ENCODE peak calls at places on chromosomes 2 and 18, in four cellular contexts. I is effector memory CD4-positive, alpha-beta T cell; S is kidney; F is body of pancreas. U is an unnamed sample.

GRCh38 chr2:84919885-84920580 is 14.6 kb downstream of the TMSB10 start:
- DNase-seq in I (no peak), S (peak; percentile 58), F (no peak), U (peak; percentile 93)

GRCh38 chr2:147711031-147711430 is 133.8 kb upstream of the ACVR2A start:
- DNase-seq in S (no peak), I (no peak), F (no peak), U (no peak)

GRCh38 chr2:109724533-109725460 is 69.3 kb upstream of the RGPD5 start:
- DNase-seq in S (no peak), I (no peak), F (no peak), U (no peak)

GRCh38 chr2:231884438-231885140 is 41.6 kb downstream of the NPPC start:
- DNase-seq in F (no peak), I (no peak), S (no peak), U (no peak)

GRCh38 chr2:104812281-104812680 is 41.6 kb upstream of the POU3F3 start:
- DNase-seq in I (no peak), F (no peak), S (no peak), U (no peak)

GRCh38 chr2:121205321-121205942 is 79.6 kb downstream of the TFCP2L1 start:
- DNase-seq in S (no peak), I (no peak), F (peak; percentile 42), U (no peak)

GRCh38 chr2:23803965-23804542 is 122.9 kb downstream of the ATAD2B start:
- DNase-seq in I (no peak), F (peak; percentile 34), S (no peak), U (peak; percentile 4)

GRCh38 chr2:100957971-100958653 is 44.0 kb upstream of the RPL31 start:
- DNase-seq in I (no peak), F (peak; percentile 70), S (no peak), U (peak; percentile 55)

GRCh38 chr2:158207354-158207753 is 105.7 kb downstream of the UPP2 start:
- DNase-seq in S (no peak), I (no peak), F (no peak), U (no peak)

GRCh38 chr2:99641999-99642398 is 152.2 kb upstream of the REV1 start:
- DNase-seq in F (no peak), S (no peak), I (no peak), U (no peak)

GRCh38 chr2:218223046-218223445 is 6.1 kb downstream of the ARPC2 start:
- DNase-seq in F (no peak), S (no peak), I (no peak), U (no peak)

GRCh38 chr2:135585586-135585985 is 54.3 kb downstream of the R3HDM1 start:
- DNase-seq in S (no peak), I (no peak), F (no peak), U (no peak)

GRCh38 chr2:152407204-152407721 is 72.3 kb downstream of the FMNL2 start:
- DNase-seq in I (no peak), S (peak; percentile 77), F (peak; percentile 33), U (no peak)

GRCh38 chr2:74104839-74105238 is 42.9 kb downstream of the BOLA3 start:
- DNase-seq in S (no peak), I (no peak), F (no peak), U (no peak)

GRCh38 chr2:72827999-72828646 is 2.3 kb upstream of the EXOC6B start:
- DNase-seq in I (no peak), F (no peak), S (no peak), U (peak; percentile 56)

GRCh38 chr18:35506024-35506712 is 8.4 kb upstream of the INO80C start:
- DNase-seq in F (peak; percentile 34), I (no peak), S (no peak), U (no peak)

GRCh38 chr2:11692966-11693521 is 23.0 kb upstream of the NTSR2 start:
- DNase-seq in I (peak; percentile 52), S (no peak), F (peak; percentile 95), U (no peak)

GRCh38 chr18:27717816-27718215 is 459.1 kb downstream of the CDH2 start:
- DNase-seq in S (no peak), F (no peak), I (no peak), U (no peak)

GRCh38 chr18:35039633-35040032 is 1.6 kb upstream of the MAPRE2 start:
- DNase-seq in I (no peak), S (no peak), F (no peak), U (no peak)

GRCh38 chr18:9751371-9752031 is 43.4 kb downstream of the RAB31 start:
- DNase-seq in S (no peak), I (no peak), F (no peak), U (peak; percentile 60)

DNA sequence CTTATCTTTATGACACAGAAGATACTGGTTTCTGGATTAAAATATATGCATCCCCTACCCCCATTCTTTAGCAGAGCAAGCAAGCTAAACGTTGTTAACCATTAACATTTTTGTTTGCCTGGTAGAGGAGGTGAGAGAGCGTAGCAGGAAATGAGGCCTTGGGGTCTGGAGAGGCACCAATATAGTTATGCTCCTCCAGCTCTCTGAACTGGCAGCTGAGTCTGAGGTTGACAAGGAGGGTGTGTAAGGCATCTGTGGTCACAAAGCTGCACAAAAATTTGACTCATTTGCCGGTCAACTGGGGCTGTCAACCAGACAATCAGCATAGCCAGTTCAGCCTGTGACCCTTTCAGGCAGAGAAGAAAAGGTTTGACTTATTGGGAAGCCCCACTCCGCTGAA is 647.5 kb upstream of the SETBP1 start:
- DNase-seq in S (no peak), I (no peak), F (no peak), U (no peak)
- H3K27ac ChIP-seq in S (no peak overlapping the region), I (no peak overlapping the region), F (no peak overlapping the region), U (no peak overlapping the region)

DNA sequence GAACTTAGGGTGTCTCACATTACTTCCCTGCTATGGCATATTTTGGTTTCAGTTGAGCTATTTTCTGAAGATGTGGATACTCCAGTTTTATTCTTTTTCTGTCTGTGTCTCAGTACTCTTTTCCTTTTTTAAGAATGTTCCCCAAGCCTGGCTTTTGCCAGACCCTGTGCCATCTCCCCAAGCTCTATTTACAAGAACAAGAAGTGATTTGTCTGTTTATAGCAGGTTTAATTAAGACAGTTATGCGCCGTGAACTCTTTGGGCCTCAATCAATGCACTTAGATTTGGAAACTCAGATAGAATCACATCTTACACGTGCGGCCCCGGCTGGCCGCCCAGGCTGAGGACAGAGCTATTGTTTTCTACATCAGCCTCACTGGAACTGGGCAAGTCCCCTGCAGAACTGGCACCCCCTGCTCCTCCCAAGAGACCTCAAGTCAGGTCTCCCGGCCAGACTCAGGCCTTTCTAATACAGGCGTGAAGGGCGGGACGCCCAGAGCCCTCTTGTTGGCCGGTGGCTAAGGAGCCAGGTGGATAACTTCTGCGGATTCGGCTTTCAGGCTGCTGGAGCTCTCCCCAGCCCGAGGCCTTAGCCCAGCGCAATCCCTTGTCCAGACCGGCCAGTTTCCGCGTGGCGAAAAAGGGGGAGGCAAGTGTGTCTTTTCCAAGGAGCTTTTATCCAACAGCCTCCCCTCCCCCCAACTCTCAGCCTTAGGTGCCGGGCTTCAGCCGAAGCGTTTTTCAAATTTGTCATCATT is 9.1 kb upstream of the SATB2 start:
- DNase-seq in S (no peak), I (no peak), F (no peak), U (no peak)
- H3K4me3 ChIP-seq in S (no peak overlapping the region), I (no peak overlapping the region), F (no peak overlapping the region), U (no peak overlapping the region)

GRCh38 chr18:63438181-63438580 is 15.9 kb upstream of the VPS4B start:
- DNase-seq in S (no peak), F (no peak), I (no peak), U (no peak)

GRCh38 chr18:63427566-63427965 is 5.3 kb upstream of the VPS4B start:
- DNase-seq in S (no peak), F (no peak), I (no peak), U (no peak)

GRCh38 chr18:63431180-63431579 is 8.9 kb upstream of the VPS4B start:
- DNase-seq in F (no peak), S (no peak), I (no peak), U (no peak)

GRCh38 chr18:63430526-63430925 is 8.2 kb upstream of the VPS4B start:
- DNase-seq in F (no peak), I (no peak), S (no peak), U (no peak)

GRCh38 chr18:63433349-63433866 is 11.1 kb upstream of the VPS4B start:
- DNase-seq in F (no peak), I (no peak), S (no peak), U (no peak)
- H3K27ac ChIP-seq in F (no peak overlapping the region), I (no peak overlapping the region), S (no peak overlapping the region), U (no peak overlapping the region)

GRCh38 chr2:134217316-134217715 is 36.6 kb upstream of the MGAT5 start:
- DNase-seq in I (peak; percentile 16), F (no peak), S (no peak), U (no peak)

GRCh38 chr2:134218414-134218813 is 35.5 kb upstream of the MGAT5 start:
- DNase-seq in F (no peak), I (no peak), S (no peak), U (no peak)

GRCh38 chr2:134217924-134218323 is 35.9 kb upstream of the MGAT5 start:
- DNase-seq in F (no peak), I (no peak), S (no peak), U (no peak)

GRCh38 chr2:134218928-134219707 is 34.8 kb upstream of the MGAT5 start:
- DNase-seq in I (peak; percentile 23), S (peak; percentile 70), F (no peak), U (no peak)

GRCh38 chr2:134216152-134216829 is 37.6 kb upstream of the MGAT5 start:
- DNase-seq in S (no peak), F (no peak), I (no peak), U (no peak)
- H3K4me3 ChIP-seq in S (no peak overlapping the region), F (no peak overlapping the region), I (no peak overlapping the region), U (no peak overlapping the region)

GRCh38 chr2:201786471-201786870 is 5.7 kb upstream of the ALS2 start:
- DNase-seq in I (no peak), F (no peak), S (no peak), U (no peak)
- H3K27ac ChIP-seq in I (no peak overlapping the region), F (no peak overlapping the region), S (no peak overlapping the region), U (no peak overlapping the region)

GRCh38 chr2:70523672-70523995 is 30.0 kb downstream of the TGFA start:
- DNase-seq in S (no peak), I (no peak), F (no peak), U (no peak)
- H3K4me3 ChIP-seq in S (no peak overlapping the region), I (no peak overlapping the region), F (no peak overlapping the region), U (no peak overlapping the region)

DNA sequence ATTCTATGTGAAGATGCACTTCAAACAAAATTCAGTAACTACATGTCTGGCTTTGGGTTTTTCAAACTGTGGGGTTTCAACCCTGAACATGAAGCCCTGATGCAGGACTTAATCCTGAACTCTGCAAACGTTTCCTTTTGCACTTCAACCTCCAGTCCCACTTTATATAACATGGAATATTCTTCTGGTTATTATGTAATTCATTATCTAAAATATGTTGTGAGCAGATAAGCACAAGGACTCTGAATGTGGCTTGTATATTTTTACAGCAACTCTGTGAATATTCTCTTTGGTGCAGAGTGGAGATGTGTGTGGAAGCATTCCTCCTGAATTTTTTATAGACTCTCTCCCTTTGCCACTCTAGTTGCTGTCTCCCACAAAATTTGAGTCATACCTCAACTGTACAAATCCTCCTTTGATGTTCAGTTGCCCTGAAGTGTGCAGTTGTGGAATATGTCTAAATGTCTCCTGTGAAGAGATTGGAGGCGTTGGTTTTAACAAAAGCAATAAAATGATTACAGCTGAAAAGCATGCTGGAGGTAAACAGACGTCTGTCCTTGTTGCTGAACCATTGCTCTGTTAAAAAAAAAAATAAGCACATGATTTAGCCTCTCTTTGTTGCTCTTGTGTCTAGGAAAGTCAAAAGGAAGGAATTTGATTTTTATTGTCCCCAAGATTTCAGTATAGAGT is 205.1 kb upstream of the NRP2 start:
- DNase-seq in F (no peak), I (no peak), S (no peak), U (no peak)
- H3K27ac ChIP-seq in F (no peak overlapping the region), I (no peak overlapping the region), S (no peak overlapping the region), U (no peak overlapping the region)

U was measured in AG04450.